ENCODE peak calls at places on chromosomes 2 and 18, in nine cellular contexts. Y is M059J; R is colonic mucosa; X is T-helper 22 cell; D is AG08396; A is fibroblast of the conjunctiva; B is activated T-helper 1 cell treated with anti-CD3 and anti-CD28 coated beads, Interleukin-2, amount 50 U/mL, for 16 hours; Q is NAMALWA; S is WTC11. W is an unnamed sample.

GRCh38 chr2:70828914-70829824 is 6.4 kb downstream of the CD207 start:
- DNase-seq in Y (peak), X (no peak), A (no peak), S (no peak), R (no peak), B (no peak), Q (no peak), D (no peak), W (no peak)

GRCh38 chr2:40550085-40550484 is 98.2 kb upstream of the SLC8A1 start:
- DNase-seq in B (no peak), A (no peak), S (no peak), D (no peak), R (no peak), Y (no peak), Q (no peak), X (no peak), W (no peak)

GRCh38 chr2:182911813-182912517 is 45.5 kb upstream of the FRZB start:
- DNase-seq in R (no peak), X (no peak), D (no peak), Q (no peak), S (no peak), Y (no peak), A (no peak), B (no peak), W (no peak)

GRCh38 chr2:156325671-156326385 is 6.7 kb downstream of the NR4A2 start:
- DNase-seq in S (no peak), X (no peak), A (no peak), Y (no peak), B (no peak), R (no peak), D (no peak), Q (no peak), W (peak)

GRCh38 chr2:37527362-37527761 is 144.1 kb downstream of the CDC42EP3 start:
- DNase-seq in A (no peak), S (no peak), Q (peak), D (no peak), X (no peak), B (no peak), R (no peak), Y (no peak), W (peak)

GRCh38 chr18:79503891-79504475 is 108.3 kb downstream of the NFATC1 start:
- DNase-seq in X (no peak), Y (no peak), D (no peak), B (no peak), A (no peak), R (no peak), S (no peak), Q (no peak), W (no peak)

GRCh38 chr18:24014986-24015896 is 687 bp downstream of the TTC39C start:
- DNase-seq in B (no peak), D (peak), R (peak), X (peak), Q (peak), Y (peak), A (peak), S (peak), W (peak)

GRCh38 chr2:217249490-217250451 is 389.9 kb upstream of the TNP1 start:
- DNase-seq in A (no peak), R (no peak), X (no peak), S (no peak), Q (no peak), Y (no peak), D (no peak), B (no peak), W (no peak)

GRCh38 chr2:229164545-229165249 is 106.4 kb downstream of the PID1 start:
- DNase-seq in Q (no peak), A (no peak), X (no peak), D (peak), B (no peak), Y (peak), S (no peak), R (no peak), W (peak)

GRCh38 chr2:102418421-102418961 is 4.5 kb upstream of the IL18RAP start:
- DNase-seq in Y (no peak), A (no peak), D (no peak), S (no peak), B (no peak), X (no peak), Q (no peak), R (no peak), W (no peak)

GRCh38 chr2:238019962-238020361 is 40.8 kb upstream of the SCLY start:
- DNase-seq in X (no peak), Q (no peak), B (no peak), Y (no peak), A (no peak), R (no peak), S (no peak), D (no peak), W (no peak)

GRCh38 chr2:98790221-98790620 is 59.3 kb upstream of the MGAT4A start:
- DNase-seq in Q (no peak), D (no peak), B (no peak), X (no peak), Y (no peak), R (no peak), A (no peak), S (no peak), W (no peak)

GRCh38 chr18:8704361-8705279 is 736 bp upstream of the MTCL1 start:
- DNase-seq in Q (peak), S (peak), A (peak), X (peak), Y (peak), D (peak), B (peak), R (peak), W (peak)

W was measured in DMS53.